ENCODE peak calls at places on chromosomes 2 and 18, in four cellular contexts. C is psoas muscle, W is upper lobe of right lung, N is right atrium auricular region. I is an unnamed sample.

GRCh38 chr2:233519787-233520611 is 46.6 kb downstream of the USP40 start:
- DNase-seq in N (no peak), C (no peak), W (no peak), I (no peak)

GRCh38 chr2:219002395-219003266 is 9.4 kb upstream of the CRYBA2 start:
- DNase-seq in C (peak; percentile 41), W (peak; percentile 90), N (no peak), I (no peak)

GRCh38 chr2:45640575-45640974 is 10.9 kb upstream of the PRKCE start:
- DNase-seq in N (no peak), W (no peak), C (no peak), I (no peak)

GRCh38 chr2:20796374-20796791 is 26.5 kb downstream of the LDAH start:
- DNase-seq in C (no peak), W (no peak), N (no peak), I (no peak)

GRCh38 chr2:171712051-171712450 is 24.8 kb downstream of the DYNC1I2 start:
- DNase-seq in C (no peak), N (no peak), W (no peak), I (no peak)

GRCh38 chr18:27214831-27215230 is 29.7 kb upstream of the CHST9 start:
- DNase-seq in N (no peak), C (no peak), W (no peak), I (no peak)

GRCh38 chr2:174181368-174181767 is 67.0 kb downstream of the OLA1 start:
- DNase-seq in N (no peak), C (no peak), W (no peak), I (no peak)

GRCh38 chr2:130874512-130874911 is 37.8 kb downstream of the ARHGEF4 start:
- DNase-seq in C (no peak), N (no peak), W (peak; percentile 3), I (no peak)

GRCh38 chr2:120729410-120730052 is 6.1 kb upstream of the GLI2 start:
- DNase-seq in N (no peak), C (no peak), W (no peak), I (no peak)

GRCh38 chr2:101806123-101806522 is 108.6 kb downstream of the MAP4K4 start:
- DNase-seq in C (no peak), N (no peak), W (no peak), I (no peak)

GRCh38 chr2:12096425-12096824 is 350.0 kb downstream of the LPIN1 start:
- DNase-seq in W (no peak), C (no peak), N (no peak), I (no peak)

GRCh38 chr2:73337828-73338227 is 44.5 kb upstream of the EGR4 start:
- DNase-seq in C (no peak), N (no peak), W (no peak), I (no peak)

GRCh38 chr2:20635698-20636584 is 15.0 kb downstream of the HS1BP3 start:
- DNase-seq in N (peak; percentile 89), W (peak; percentile 90), C (peak; percentile 87), I (no peak)

GRCh38 chr2:192277494-192278109 is 82.9 kb upstream of the TMEFF2 start:
- DNase-seq in W (no peak), N (no peak), C (no peak), I (no peak)

GRCh38 chr2:227460079-227460485 is 11.9 kb upstream of the AGFG1 start:
- DNase-seq in N (no peak), W (no peak), C (no peak), I (no peak)

GRCh38 chr2:45841752-45842407 is 190.4 kb downstream of the PRKCE start:
- DNase-seq in W (no peak), C (no peak), N (no peak), I (no peak)

GRCh38 chr2:120108049-120108448 is 95.2 kb downstream of the EPB41L5 start:
- DNase-seq in W (no peak), C (no peak), N (no peak), I (no peak)

GRCh38 chr2:96175951-96176350 is 30.7 kb upstream of the DUSP2 start:
- DNase-seq in W (no peak), C (no peak), N (no peak), I (no peak)

GRCh38 chr2:111883661-111884591 is at the start of gene ANAPC1:
- DNase-seq in N (peak; percentile 76), W (peak; percentile 93), C (peak; percentile 86), I (peak; percentile 87)

GRCh38 chr2:109029444-109030193 is 40.6 kb upstream of the EDAR start:
- DNase-seq in W (no peak), C (no peak), N (no peak), I (no peak)

GRCh38 chr2:232926448-232927040 is 56.5 kb downstream of the SNORC start:
- DNase-seq in C (no peak), W (no peak), N (no peak), I (no peak)

GRCh38 chr2:161017780-161018440 is 142.3 kb upstream of the TANK start:
- DNase-seq in N (no peak), C (no peak), W (no peak), I (no peak)

GRCh38 chr18:72375628-72376027 is 168.5 kb downstream of the CBLN2 start:
- DNase-seq in C (no peak), W (no peak), N (no peak), I (no peak)

GRCh38 chr2:171726841-171727460 is 39.7 kb downstream of the DYNC1I2 start:
- DNase-seq in W (no peak), N (no peak), C (no peak), I (no peak)

GRCh38 chr2:14292964-14293363 is 339.6 kb upstream of the LRATD1 start:
- DNase-seq in W (no peak), C (no peak), N (no peak), I (no peak)

GRCh38 chr2:75076088-75076487 is 117.6 kb downstream of the POLE4 start:
- DNase-seq in N (no peak), W (no peak), C (no peak), I (no peak)

GRCh38 chr18:54440292-54440691 is 82.6 kb downstream of the C18orf54 start:
- DNase-seq in C (no peak), N (no peak), W (no peak), I (no peak)

GRCh38 chr2:194095359-194095758 is 1561.7 kb upstream of the SLC39A10 start:
- DNase-seq in C (no peak), W (no peak), N (no peak), I (no peak)

GRCh38 chr2:128374711-128375413 is 56.2 kb upstream of the HS6ST1 start:
- DNase-seq in C (no peak), N (no peak), W (peak; percentile 64), I (no peak)

GRCh38 chr2:165700511-165700910 is 93.5 kb downstream of the GALNT3 start:
- DNase-seq in W (no peak), C (no peak), N (no peak), I (no peak)

GRCh38 chr18:57727952-57728807 is 74.9 kb downstream of the ATP8B1 start:
- DNase-seq in C (no peak), W (no peak), N (no peak), I (no peak)

GRCh38 chr2:119106301-119106897 is 52.2 kb downstream of the C1QL2 start:
- DNase-seq in C (peak; percentile 31), W (peak; percentile 80), N (no peak), I (no peak)

GRCh38 chr2:31675485-31675901 is 94.8 kb upstream of the SRD5A2 start:
- DNase-seq in N (no peak), W (no peak), C (no peak), I (no peak)

DNA sequence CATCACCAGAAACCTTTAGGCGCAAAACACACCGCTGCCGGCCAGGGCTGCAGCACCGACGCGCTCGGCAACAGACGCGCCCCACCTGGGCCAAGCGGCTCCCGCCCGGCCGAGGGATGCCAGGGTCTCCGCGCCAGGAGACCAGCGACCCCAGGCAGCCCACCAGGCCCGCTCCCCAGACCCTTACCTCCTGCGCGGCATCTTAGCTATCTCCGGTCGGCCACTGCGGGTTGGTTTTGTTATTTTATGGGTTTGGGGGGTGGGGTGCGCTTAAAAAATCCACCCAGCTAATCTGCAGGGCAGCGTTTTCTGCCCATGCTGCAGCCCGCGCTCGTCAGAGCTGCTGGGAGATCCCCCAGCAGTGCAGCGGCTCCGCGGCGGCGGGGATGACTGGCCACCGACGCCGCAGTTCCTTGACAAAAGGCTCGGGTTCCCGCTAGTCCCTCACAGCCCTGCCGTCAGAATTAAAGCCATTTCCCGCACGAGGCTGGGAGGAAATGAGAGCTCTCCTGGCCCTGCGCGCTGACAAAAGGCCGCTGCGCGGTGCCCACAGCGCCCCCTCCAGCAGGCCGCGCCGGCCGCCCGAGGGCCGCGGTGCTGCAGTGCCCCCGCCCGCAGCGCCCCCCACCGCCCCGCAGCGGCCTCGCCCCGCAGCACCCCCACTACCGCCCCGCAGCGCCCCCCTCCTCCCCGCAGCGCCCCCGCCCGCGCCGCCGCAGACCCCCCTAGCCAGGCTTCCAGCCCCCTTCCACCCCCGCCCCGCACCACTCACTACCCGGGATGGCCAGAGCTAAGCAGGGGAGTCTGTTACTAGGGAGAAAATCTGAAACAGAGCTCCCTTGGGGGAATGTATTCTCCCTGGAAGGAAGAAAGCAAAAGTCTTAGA is at the start of gene ADD2:
- DNase-seq in C (peak; percentile 19), W (peak; percentile 60), N (no peak), I (no peak)
- TF ChIP-seq CTCF in C (peak; percentile 22), W (peak; percentile 19), N (no peak), I (peak; percentile 46)

GRCh38 chr18:9139400-9140039 is 2.9 kb downstream of the ANKRD12 start:
- DNase-seq in N (no peak), W (no peak), C (no peak), I (no peak)
- H3K4me1 ChIP-seq in N (peaks cover 54% of the 10 kb centered on the region), W (peaks cover 64% of the 10 kb centered on the region), C (peaks cover 65% of the 10 kb centered on the region), I (peaks cover 36% of the 10 kb centered on the region)

DNA sequence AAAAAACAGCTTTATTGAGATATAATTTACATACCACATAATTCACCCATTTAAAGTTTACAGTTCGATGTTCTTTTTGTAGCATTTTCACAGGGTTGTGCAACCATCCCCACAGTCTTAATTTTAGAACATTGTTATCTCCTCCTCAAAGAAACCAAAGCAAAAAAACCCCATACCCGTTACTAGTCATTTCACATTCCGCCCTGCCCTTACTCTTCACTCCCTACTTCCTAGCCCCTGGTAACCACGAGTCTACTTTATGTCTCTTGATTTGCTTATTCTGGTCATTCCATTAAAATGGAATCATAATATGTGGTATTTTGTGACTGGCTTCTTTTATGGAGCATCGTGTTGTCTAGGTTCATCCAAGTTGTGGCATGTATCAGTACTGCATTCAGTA is 137.7 kb downstream of the TANC1 start:
- DNase-seq in N (no peak), W (no peak), C (no peak), I (no peak)
- TF ChIP-seq CTCF in N (no peak), W (no peak), C (no peak), I (no peak)

DNA sequence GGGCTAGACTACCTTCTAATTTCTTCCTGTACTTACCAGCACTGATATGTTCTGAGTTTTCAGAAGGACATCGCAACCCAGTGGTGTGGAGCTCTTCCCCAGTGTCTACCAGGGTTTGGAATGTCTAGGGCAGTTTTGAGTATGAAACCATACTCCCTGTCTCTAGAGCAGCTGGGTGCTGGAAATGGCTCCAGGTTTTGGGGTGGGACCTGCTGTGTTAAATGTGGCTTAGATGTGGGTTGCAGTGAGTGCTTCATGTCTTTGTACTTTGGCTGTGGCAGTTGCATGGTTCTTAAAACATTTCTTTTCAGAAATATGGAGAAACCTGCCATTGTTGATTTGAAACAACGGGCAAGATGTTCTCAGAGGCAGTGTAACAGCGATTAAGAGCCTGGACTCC is 48.4 kb downstream of the ACSL3 start:
- DNase-seq in W (no peak), C (no peak), N (no peak), I (no peak)
- H3K4me1 ChIP-seq in W (peaks cover 38% of the 10 kb centered on the region), C (peaks cover 38% of the 10 kb centered on the region), N (peaks cover 36% of the 10 kb centered on the region), I (peaks cover 6% of the 10 kb centered on the region)

GRCh38 chr2:115163572-115163971 is 721.1 kb downstream of the DPP10 start:
- DNase-seq in W (no peak), N (no peak), C (no peak), I (no peak)
- TF ChIP-seq CTCF in W (no peak), N (no peak), C (no peak), I (no peak)

I was measured in RWPE2.